ENCODE peak calls at places on chromosomes 5 and 9, in ten cellular contexts. V is globus pallidus; X is AG08396; R is NCI-H748 treated with DMSO at 0.1 percent for 48 hours; E is HEK293T; G is HuH-7; J is stimulated activated CD4-positive, alpha-beta T cell treated with anti-CD3 and anti-CD28 coated beads, Interleukin-4, amount 100 ng/mL, for 4 hours; L is T-helper 2 cell; T is NCI-H2029 treated with DMSO at 0.1 percent for 48 hours; N is neural progenitor cell. W is an unnamed sample.

GRCh38 chr5:180209137-180209581 is at the start of gene RASGEF1C:
- DNase-seq in V (peak), X (peak), R (no peak), E (peak), G (peak), J (peak), L (peak), T (no peak), N (peak), W (peak)

GRCh38 chr9:133104718-133105460 is 16.2 kb downstream of the RALGDS start:
- DNase-seq in V (no peak), X (no peak), R (no peak), E (no peak), G (no peak), J (no peak), L (peak), T (no peak), N (no peak), W (no peak)

GRCh38 chr9:131598121-131598520 is 52.8 kb downstream of the PRRT1B start:
- DNase-seq in V (peak), X (no peak), R (no peak), E (no peak), G (no peak), J (no peak), L (no peak), T (no peak), N (no peak), W (peak)

GRCh38 chr5:66810151-66810550 is 214.0 kb downstream of the MAST4 start:
- DNase-seq in V (no peak), X (no peak), R (no peak), E (no peak), G (no peak), J (no peak), L (no peak), T (no peak), N (no peak), W (no peak)

GRCh38 chr5:109953821-109954220 is 264.1 kb downstream of the MAN2A1 start:
- DNase-seq in V (no peak), X (no peak), R (no peak), E (no peak), G (no peak), J (no peak), L (no peak), T (no peak), N (no peak), W (no peak)

GRCh38 chr5:87195104-87195581 is 72.5 kb upstream of the RASA1 start:
- DNase-seq in V (no peak), X (peak), R (no peak), E (no peak), G (no peak), J (no peak), L (no peak), T (no peak), N (no peak), W (no peak)

GRCh38 chr5:145396888-145397287 is 438.3 kb downstream of the PRELID2 start:
- DNase-seq in V (no peak), X (no peak), R (no peak), E (no peak), G (no peak), J (no peak), L (no peak), T (no peak), N (no peak), W (no peak)

GRCh38 chr5:67287795-67288194 is 91.2 kb upstream of the CD180 start:
- DNase-seq in V (no peak), X (peak), R (no peak), E (no peak), G (no peak), J (no peak), L (no peak), T (no peak), N (no peak), W (no peak)

GRCh38 chr9:16335788-16336580 is 534.5 kb downstream of the BNC2 start:
- DNase-seq in V (no peak), X (peak), R (no peak), E (no peak), G (no peak), J (no peak), L (no peak), T (no peak), N (no peak), W (no peak)

GRCh38 chr9:16701347-16701746 is 169.1 kb downstream of the BNC2 start:
- DNase-seq in V (no peak), X (no peak), R (no peak), E (no peak), G (no peak), J (no peak), L (no peak), T (no peak), N (no peak), W (no peak)

GRCh38 chr9:17906841-17907779 is 328.2 kb downstream of the SH3GL2 start:
- DNase-seq in V (no peak), X (no peak), R (peak), E (no peak), G (no peak), J (no peak), L (no peak), T (no peak), N (peak), W (no peak)

GRCh38 chr9:136482046-136482792 is 621 bp downstream of the SEC16A start:
- DNase-seq in V (peak), X (peak), R (peak), E (no peak), G (peak), J (no peak), L (no peak), T (no peak), N (peak), W (no peak)

GRCh38 chr9:21684831-21685362 is 117.5 kb upstream of the MTAP start:
- DNase-seq in V (no peak), X (no peak), R (no peak), E (no peak), G (no peak), J (peak), L (no peak), T (peak), N (no peak), W (no peak)

GRCh38 chr5:68593211-68593701 is 377.7 kb downstream of the PIK3R1 start:
- DNase-seq in V (no peak), X (no peak), R (no peak), E (no peak), G (no peak), J (no peak), L (no peak), T (no peak), N (no peak), W (no peak)

GRCh38 chr5:72552041-72552557 is 44.9 kb upstream of the ZNF366 start:
- DNase-seq in V (no peak), X (no peak), R (no peak), E (no peak), G (no peak), J (no peak), L (no peak), T (no peak), N (no peak), W (no peak)

GRCh38 chr9:128098936-128099931 is 28.3 kb downstream of the PTGES2 start:
- DNase-seq in V (no peak), X (no peak), R (no peak), E (no peak), G (no peak), J (no peak), L (no peak), T (no peak), N (no peak), W (no peak)

GRCh38 chr5:133091034-133091433 is 39.2 kb downstream of the HSPA4 start:
- DNase-seq in V (no peak), X (no peak), R (no peak), E (no peak), G (no peak), J (no peak), L (no peak), T (no peak), N (no peak), W (no peak)

GRCh38 chr9:68705636-68706578 is 867 bp downstream of the PIP5K1B start:
- DNase-seq in V (no peak), X (peak), R (peak), E (peak), G (peak), J (no peak), L (no peak), T (no peak), N (peak), W (no peak)

GRCh38 chr5:74394924-74395880 is 245.3 kb downstream of the ENC1 start:
- DNase-seq in V (no peak), X (no peak), R (no peak), E (no peak), G (peak), J (no peak), L (no peak), T (peak), N (no peak), W (no peak)

GRCh38 chr5:141326088-141326854 is 4.0 kb upstream of the PCDHGA1 start:
- DNase-seq in V (peak), X (peak), R (peak), E (peak), G (peak), J (peak), L (peak), T (no peak), N (peak), W (peak)

GRCh38 chr9:20225841-20226240 is 396.5 kb downstream of the MLLT3 start:
- DNase-seq in V (no peak), X (no peak), R (no peak), E (no peak), G (no peak), J (no peak), L (no peak), T (no peak), N (no peak), W (no peak)

GRCh38 chr9:126860757-126861466 is 473 bp downstream of the ZBTB34 start:
- DNase-seq in V (no peak), X (peak), R (no peak), E (peak), G (peak), J (peak), L (no peak), T (no peak), N (no peak), W (no peak)

GRCh38 chr5:137622850-137623249 is 113.0 kb downstream of the KLHL3 start:
- DNase-seq in V (peak), X (no peak), R (no peak), E (no peak), G (no peak), J (no peak), L (no peak), T (peak), N (no peak), W (peak)

GRCh38 chr5:6714221-6715041 is 1.2 kb downstream of the TENT4A start:
- DNase-seq in V (no peak), X (peak), R (no peak), E (peak), G (peak), J (peak), L (peak), T (no peak), N (peak), W (peak)

GRCh38 chr9:88694625-88695024 is 159.6 kb downstream of the NXNL2 start:
- DNase-seq in V (no peak), X (peak), R (no peak), E (no peak), G (no peak), J (no peak), L (no peak), T (no peak), N (no peak), W (no peak)

GRCh38 chr5:45695680-45696093 is 493 bp downstream of the HCN1 start:
- DNase-seq in V (no peak), X (no peak), R (peak), E (no peak), G (no peak), J (no peak), L (no peak), T (no peak), N (no peak), W (no peak)

GRCh38 chr5:137462816-137463520 is 36.2 kb downstream of the SPOCK1 start:
- DNase-seq in V (peak), X (no peak), R (no peak), E (no peak), G (no peak), J (no peak), L (no peak), T (no peak), N (no peak), W (no peak)

GRCh38 chr9:122845116-122845515 is 16.7 kb upstream of the PDCL start:
- DNase-seq in V (no peak), X (no peak), R (no peak), E (no peak), G (no peak), J (no peak), L (no peak), T (no peak), N (no peak), W (no peak)

GRCh38 chr5:36741138-36741537 is 134.7 kb downstream of the SLC1A3 start:
- DNase-seq in V (no peak), X (no peak), R (no peak), E (no peak), G (no peak), J (no peak), L (no peak), T (no peak), N (no peak), W (no peak)

GRCh38 chr5:43042176-43042625 is 2.1 kb upstream of the ANXA2R start:
- DNase-seq in V (peak), X (peak), R (peak), E (no peak), G (peak), J (peak), L (peak), T (peak), N (peak), W (peak)

GRCh38 chr5:143594913-143595818 is 191.7 kb upstream of the NR3C1 start:
- DNase-seq in V (no peak), X (no peak), R (no peak), E (no peak), G (no peak), J (no peak), L (no peak), T (peak), N (no peak), W (no peak)

W was measured in hypothalamus.